ENCODE peak calls at places on chromosome 21, in seven cellular contexts. P, E, T, L, H, Q and R are unnamed samples.
A peak's percentile ranks its signal among the peaks of the same experiment; 100 is the strongest.

GRCh38 chr21:38857152-38857825 is 51.6 kb downstream of the ETS2 start:
- DNase-seq in E (no peak), L (no peak), H (no peak), T (peak; percentile 80), P (no peak), Q (peak; percentile 28), R (no peak)

GRCh38 chr21:9730866-9731265 is 790.5 kb upstream of the TPTE start:
- DNase-seq in L (no peak), Q (no peak), H (no peak), P (no peak), T (no peak), E (no peak), R (no peak)

GRCh38 chr21:15084668-15085067 is 19.9 kb upstream of the NRIP1 start:
- DNase-seq in L (no peak), P (no peak), T (no peak), Q (peak; percentile 61), H (no peak), E (no peak), R (no peak)

GRCh38 chr21:40631201-40631600 is 215.8 kb downstream of the DSCAM start:
- DNase-seq in T (no peak), L (no peak), H (no peak), E (no peak), Q (no peak), P (no peak), R (no peak)

GRCh38 chr21:40386301-40386911 is 460.6 kb downstream of the DSCAM start:
- DNase-seq in P (no peak), H (peak; percentile 78), T (peak; percentile 36), Q (no peak), L (no peak), E (peak; percentile 21), R (no peak)

GRCh38 chr21:17903029-17903806 is 84.1 kb upstream of the C21orf91 start:
- DNase-seq in T (peak; percentile 10), E (no peak), L (no peak), Q (no peak), H (peak; percentile 44), P (no peak), R (no peak)

GRCh38 chr21:16563795-16564194 is 834.0 kb downstream of the USP25 start:
- DNase-seq in H (no peak), P (no peak), E (peak; percentile 66), Q (peak; percentile 51), L (no peak), T (no peak), R (no peak)

GRCh38 chr21:39340687-39341086 is 8.2 kb downstream of the HMGN1 start:
- DNase-seq in Q (no peak), E (no peak), P (no peak), L (no peak), T (no peak), H (no peak), R (no peak)

GRCh38 chr21:16608209-16608830 is 878.5 kb downstream of the USP25 start:
- DNase-seq in H (no peak), T (no peak), Q (peak; percentile 1), L (no peak), E (no peak), P (no peak), R (no peak)

GRCh38 chr21:38120984-38121855 is 135.6 kb upstream of the KCNJ15 start:
- DNase-seq in H (no peak), L (no peak), Q (no peak), T (peak; percentile 98), E (no peak), P (no peak), R (no peak)

GRCh38 chr21:24045775-24046215 is 1561.5 kb downstream of the MRPL39 start:
- DNase-seq in E (no peak), L (no peak), H (peak; percentile 30), P (no peak), T (peak; percentile 10), Q (no peak), R (no peak)

GRCh38 chr21:37337179-37337578 is 29.4 kb upstream of the DYRK1A start:
- DNase-seq in Q (no peak), T (no peak), E (no peak), P (no peak), H (no peak), L (no peak), R (no peak)

GRCh38 chr21:37527716-37528115 is 161.1 kb downstream of the DYRK1A start:
- DNase-seq in Q (no peak), H (no peak), P (no peak), T (no peak), L (no peak), E (no peak), R (no peak)

GRCh38 chr21:35565204-35565611 is 495.1 kb downstream of the SETD4 start:
- DNase-seq in L (no peak), P (no peak), H (no peak), E (no peak), T (peak; percentile 60), Q (no peak), R (no peak)

GRCh38 chr21:38817371-38818335 is 11.9 kb downstream of the ETS2 start:
- DNase-seq in P (no peak), L (no peak), T (no peak), Q (no peak), E (no peak), H (no peak), R (no peak)

DNA sequence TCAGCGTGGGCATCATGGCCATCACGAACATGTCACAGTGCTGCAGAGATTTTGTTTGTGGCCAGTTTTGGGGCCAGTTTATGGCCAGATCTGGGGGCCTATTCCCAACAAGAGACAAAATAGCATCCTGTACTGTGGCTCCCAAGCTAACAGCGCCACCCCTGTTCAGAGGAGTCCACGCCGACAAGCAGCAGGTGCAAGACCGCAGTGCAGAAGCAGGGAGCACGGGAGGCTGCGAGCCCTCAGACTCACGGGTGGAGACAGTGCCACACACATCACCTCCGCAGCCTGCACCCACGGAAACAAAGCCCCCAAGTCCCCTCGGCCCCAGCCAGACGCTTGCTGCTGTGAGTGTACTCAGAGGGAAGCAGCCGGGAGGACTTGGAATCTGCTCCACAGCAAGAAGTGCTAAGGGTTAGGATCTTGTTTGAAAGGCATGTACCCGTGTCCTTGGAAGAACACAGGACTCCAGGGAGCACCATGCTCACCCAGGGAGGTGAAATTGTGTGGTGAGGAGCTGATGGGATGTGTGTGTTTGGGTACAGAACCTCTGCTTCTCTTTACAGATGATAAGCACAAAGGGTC is 7.1 kb downstream of the TCP10L start:
- DNase-seq in E (peak; percentile 23), T (peak; percentile 71), P (no peak), Q (no peak), L (no peak), H (peak; percentile 44), R (no peak)
- TF ChIP-seq TAF1 in E (no peak), T (no peak), P (no peak), Q (no peak), L (no peak), H (no peak), R (no peak)

DNA sequence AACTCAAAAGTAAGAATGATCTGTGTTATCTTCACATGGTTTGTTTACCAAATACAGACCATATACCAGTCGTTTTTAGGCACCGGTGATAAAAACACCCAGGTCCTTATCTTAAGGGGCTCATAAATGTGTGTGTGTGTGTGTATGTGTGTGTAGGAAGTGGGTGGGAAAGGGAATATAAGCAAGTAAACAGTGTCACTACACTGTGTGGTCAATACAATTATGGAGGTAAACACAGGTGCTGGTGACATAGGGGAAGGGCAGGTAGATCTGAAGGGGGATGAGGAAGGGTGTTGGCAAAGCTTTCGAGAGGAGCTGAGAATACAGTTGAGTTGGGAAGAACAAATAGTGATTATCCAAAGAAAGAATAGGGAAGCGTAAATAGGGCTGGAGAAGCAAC is 19.1 kb upstream of the MRPS6 start:
- DNase-seq in Q (no peak), H (no peak), E (no peak), L (no peak), P (no peak), T (no peak), R (no peak)
- TF ChIP-seq TAF1 in Q (no peak), H (no peak), E (no peak), L (no peak), P (no peak), T (no peak), R (no peak)

GRCh38 chr21:33566514-33566913 is 22.0 kb downstream of the DONSON start:
- DNase-seq in H (no peak), E (no peak), T (no peak), P (no peak), Q (no peak), L (no peak), R (no peak)
- TF ChIP-seq TAF1 in H (no peak), E (no peak), T (no peak), P (no peak), Q (no peak), L (no peak), R (no peak)

GRCh38 chr21:42193131-42193671 is 25.7 kb upstream of the ABCG1 start:
- DNase-seq in Q (no peak), L (no peak), H (no peak), E (no peak), P (no peak), T (no peak), R (no peak)
- TF ChIP-seq TAF1 in Q (no peak), L (no peak), H (no peak), E (no peak), P (no peak), T (no peak), R (no peak)

GRCh38 chr21:25870084-25870483 is 135.3 kb downstream of the GABPA start:
- DNase-seq in T (no peak), H (no peak), P (no peak), L (no peak), Q (no peak), E (no peak), R (no peak)

GRCh38 chr21:25867041-25867440 is 132.3 kb downstream of the GABPA start:
- DNase-seq in P (no peak), Q (no peak), L (no peak), E (no peak), H (peak; percentile 22), T (no peak), R (no peak)

GRCh38 chr21:25871566-25871965 is 136.8 kb downstream of the GABPA start:
- DNase-seq in H (no peak), E (no peak), L (no peak), P (no peak), T (peak; percentile 38), Q (no peak), R (no peak)

GRCh38 chr21:25872271-25872670 is 137.5 kb downstream of the GABPA start:
- DNase-seq in Q (no peak), E (no peak), P (no peak), H (no peak), T (peak; percentile 31), L (no peak), R (no peak)
- TF ChIP-seq TAF1 in Q (no peak), E (no peak), P (no peak), H (no peak), T (no peak), L (no peak), R (no peak)

DNA sequence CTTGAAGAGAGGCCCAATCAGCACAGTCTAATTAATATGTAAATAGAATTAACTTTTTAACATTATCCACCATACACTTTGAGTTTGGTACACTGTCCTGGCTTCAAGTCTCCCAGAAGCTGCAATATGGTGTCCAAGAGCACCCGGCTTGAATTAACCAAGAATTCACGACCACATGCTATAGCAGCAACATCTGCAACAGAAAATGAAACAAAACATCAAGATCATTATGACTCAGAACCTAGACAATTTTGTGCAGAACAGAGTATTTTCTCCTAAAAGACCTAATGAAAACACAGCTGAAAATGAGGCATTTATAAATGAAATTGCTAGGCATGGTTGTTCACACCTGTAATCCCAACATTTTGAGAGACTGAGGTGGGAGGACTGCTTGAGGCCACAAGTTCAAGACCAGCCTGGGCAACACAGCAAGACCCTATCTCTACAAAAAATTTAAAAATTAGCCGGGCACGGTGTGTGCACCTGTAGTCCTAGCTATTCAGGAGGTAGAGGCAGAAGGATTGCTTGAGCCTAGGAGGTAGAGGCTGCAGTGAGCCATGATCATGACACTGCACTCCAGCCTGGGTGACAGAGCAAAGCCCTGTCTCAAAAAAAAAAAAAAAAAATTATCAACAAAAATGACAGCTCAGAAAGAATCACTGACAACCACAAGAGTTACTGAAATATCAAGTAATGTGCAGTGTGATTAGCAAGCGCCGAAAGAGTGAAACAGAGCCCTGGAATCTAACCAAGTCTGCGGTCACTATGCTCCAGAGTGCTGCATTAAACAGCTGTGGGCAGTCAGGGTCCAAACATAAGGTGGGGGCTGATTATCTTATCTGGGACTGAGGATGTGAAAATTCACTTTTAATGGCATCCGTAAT is 45.3 kb downstream of the HSF2BP start:
- DNase-seq in H (no peak), L (peak; percentile 45), E (no peak), T (peak; percentile 48), Q (no peak), P (peak; percentile 41), R (peak; percentile 34)
- TF ChIP-seq TAF1 in H (no peak), L (no peak), E (no peak), T (no peak), Q (no peak), P (no peak), R (no peak)